ENCODE peak calls at places on chromosomes 16 and 17, in five cellular contexts. One of them, this sample, is unnamed.

GRCh38 chr16:87240211-87241134 is 76.7 kb downstream of the C16orf95 start:
- DNase-seq in RPMI7951: peak; percentile 76
- DNase-seq in activated CD8-positive, alpha-beta T cell treated with anti-CD3 and anti-CD28 coated beads, Interleukin-2, amount 10 ng/mL, durations not matched to agents 7 days and 5 days: no peak
- DNase-seq in stimulated activated CD8-positive, alpha-beta memory T cell treated with anti-CD3 and anti-CD28 coated beads, Interleukin-2, amount 100 ng/mL, for 48 hours: no peak
- DNase-seq in EL: peak; percentile 67
- DNase-seq in this sample: no peak

GRCh38 chr16:84704253-84704652 is 4.5 kb downstream of the USP10 start:
- DNase-seq in RPMI7951: no peak
- DNase-seq in activated CD8-positive, alpha-beta T cell treated with anti-CD3 and anti-CD28 coated beads, Interleukin-2, amount 10 ng/mL, durations not matched to agents 7 days and 5 days: no peak
- DNase-seq in stimulated activated CD8-positive, alpha-beta memory T cell treated with anti-CD3 and anti-CD28 coated beads, Interleukin-2, amount 100 ng/mL, for 48 hours: no peak
- DNase-seq in EL: no peak
- DNase-seq in this sample: no peak

GRCh38 chr17:10172241-10172741 is 26.1 kb downstream of the GAS7 start:
- DNase-seq in RPMI7951: peak; percentile 40
- DNase-seq in activated CD8-positive, alpha-beta T cell treated with anti-CD3 and anti-CD28 coated beads, Interleukin-2, amount 10 ng/mL, durations not matched to agents 7 days and 5 days: no peak
- DNase-seq in stimulated activated CD8-positive, alpha-beta memory T cell treated with anti-CD3 and anti-CD28 coated beads, Interleukin-2, amount 100 ng/mL, for 48 hours: no peak
- DNase-seq in EL: peak; percentile 56
- DNase-seq in this sample: no peak

GRCh38 chr17:32546031-32546444 is 59.2 kb downstream of the CDK5R1 start:
- DNase-seq in RPMI7951: peak; percentile 20
- DNase-seq in activated CD8-positive, alpha-beta T cell treated with anti-CD3 and anti-CD28 coated beads, Interleukin-2, amount 10 ng/mL, durations not matched to agents 7 days and 5 days: no peak
- DNase-seq in stimulated activated CD8-positive, alpha-beta memory T cell treated with anti-CD3 and anti-CD28 coated beads, Interleukin-2, amount 100 ng/mL, for 48 hours: no peak
- DNase-seq in EL: peak; percentile 8
- DNase-seq in this sample: no peak

GRCh38 chr17:50423553-50424159 is 2.4 kb upstream of the ACSF2 start:
- DNase-seq in RPMI7951: peak; percentile 90
- DNase-seq in activated CD8-positive, alpha-beta T cell treated with anti-CD3 and anti-CD28 coated beads, Interleukin-2, amount 10 ng/mL, durations not matched to agents 7 days and 5 days: no peak
- DNase-seq in stimulated activated CD8-positive, alpha-beta memory T cell treated with anti-CD3 and anti-CD28 coated beads, Interleukin-2, amount 100 ng/mL, for 48 hours: no peak
- DNase-seq in EL: peak; percentile 99
- DNase-seq in this sample: no peak

GRCh38 chr16:56203052-56203451 is 11.8 kb downstream of the GNAO1 start:
- DNase-seq in RPMI7951: peak; percentile 72
- DNase-seq in activated CD8-positive, alpha-beta T cell treated with anti-CD3 and anti-CD28 coated beads, Interleukin-2, amount 10 ng/mL, durations not matched to agents 7 days and 5 days: peak; percentile 65
- DNase-seq in stimulated activated CD8-positive, alpha-beta memory T cell treated with anti-CD3 and anti-CD28 coated beads, Interleukin-2, amount 100 ng/mL, for 48 hours: no peak
- DNase-seq in EL: peak; percentile 38
- DNase-seq in this sample: no peak

GRCh38 chr17:63611354-63611753 is 10.7 kb downstream of the TACO1 start:
- DNase-seq in RPMI7951: no peak
- DNase-seq in activated CD8-positive, alpha-beta T cell treated with anti-CD3 and anti-CD28 coated beads, Interleukin-2, amount 10 ng/mL, durations not matched to agents 7 days and 5 days: peak; percentile 43
- DNase-seq in stimulated activated CD8-positive, alpha-beta memory T cell treated with anti-CD3 and anti-CD28 coated beads, Interleukin-2, amount 100 ng/mL, for 48 hours: no peak
- DNase-seq in EL: no peak
- DNase-seq in this sample: no peak

GRCh38 chr16:3771513-3771912 is 54.2 kb upstream of the TRAP1 start:
- DNase-seq in RPMI7951: peak; percentile 72
- DNase-seq in activated CD8-positive, alpha-beta T cell treated with anti-CD3 and anti-CD28 coated beads, Interleukin-2, amount 10 ng/mL, durations not matched to agents 7 days and 5 days: no peak
- DNase-seq in stimulated activated CD8-positive, alpha-beta memory T cell treated with anti-CD3 and anti-CD28 coated beads, Interleukin-2, amount 100 ng/mL, for 48 hours: no peak
- DNase-seq in EL: peak; percentile 47
- DNase-seq in this sample: no peak

GRCh38 chr17:76956846-76957540 is 88.8 kb downstream of the MGAT5B start:
- DNase-seq in RPMI7951: no peak
- DNase-seq in activated CD8-positive, alpha-beta T cell treated with anti-CD3 and anti-CD28 coated beads, Interleukin-2, amount 10 ng/mL, durations not matched to agents 7 days and 5 days: no peak
- DNase-seq in stimulated activated CD8-positive, alpha-beta memory T cell treated with anti-CD3 and anti-CD28 coated beads, Interleukin-2, amount 100 ng/mL, for 48 hours: no peak
- DNase-seq in EL: no peak
- DNase-seq in this sample: no peak

GRCh38 chr17:3972931-3973330 is 8.7 kb upstream of the ATP2A3 start:
- DNase-seq in RPMI7951: no peak
- DNase-seq in activated CD8-positive, alpha-beta T cell treated with anti-CD3 and anti-CD28 coated beads, Interleukin-2, amount 10 ng/mL, durations not matched to agents 7 days and 5 days: no peak
- DNase-seq in stimulated activated CD8-positive, alpha-beta memory T cell treated with anti-CD3 and anti-CD28 coated beads, Interleukin-2, amount 100 ng/mL, for 48 hours: no peak
- DNase-seq in EL: no peak
- DNase-seq in this sample: no peak

This sample was measured in thoracic aorta.